ENCODE peak calls at places on chromosome 19, in four cellular contexts. Y is dorsolateral prefrontal cortex, S is caudate nucleus, U is NCI-H510A. B is an unnamed sample.

GRCh38 chr19:33054623-33055022 is 10.1 kb downstream of the RHPN2 start:
- DNase-seq in Y (no peak), S (no peak), U (no peak), B (no peak)

GRCh38 chr19:46716013-46716671 is 772 bp downstream of the PRKD2 start:
- DNase-seq in Y (no peak), S (no peak), U (peak), B (no peak)

GRCh38 chr19:39196860-39197562 is at the start of gene NCCRP1:
- DNase-seq in Y (no peak), S (no peak), U (no peak), B (no peak)

GRCh38 chr19:16136185-16137067 is 7.1 kb upstream of the HSH2D start:
- DNase-seq in Y (no peak), S (no peak), U (no peak), B (no peak)

GRCh38 chr19:17411801-17412200 is 6.4 kb upstream of the BST2 start:
- DNase-seq in Y (no peak), S (no peak), U (no peak), B (no peak)

GRCh38 chr19:10872551-10873107 is 1.3 kb downstream of the CARM1 start:
- DNase-seq in Y (no peak), S (no peak), U (no peak), B (no peak)

GRCh38 chr19:40862785-40863184 is 12.5 kb upstream of the CYP2A6 start:
- DNase-seq in Y (no peak), S (no peak), U (no peak), B (no peak)

GRCh38 chr19:6711605-6712004 is 8.8 kb downstream of the C3 start:
- DNase-seq in Y (no peak), S (no peak), U (no peak), B (no peak)

GRCh38 chr19:8580710-8581281 is 3.6 kb upstream of the MYO1F start:
- DNase-seq in Y (peak), S (peak), U (no peak), B (peak)

GRCh38 chr19:50933640-50934039 is 19.2 kb downstream of the KLK5 start:
- DNase-seq in Y (no peak), S (no peak), U (no peak), B (no peak)

GRCh38 chr19:6613711-6614110 is 22.8 kb upstream of the CD70 start:
- DNase-seq in Y (no peak), S (no peak), U (no peak), B (no peak)

B was measured in gastrocnemius medialis.